ENCODE peak calls at places on chromosome 15, in ten cellular contexts. One of them, this sample, is unnamed.

GRCh38 chr15:98799461-98799971 is 151.2 kb downstream of the IGF1R start:
- DNase-seq in cardiac fibroblast: no peak
- DNase-seq in kidney epithelial cell: no peak
- DNase-seq in lung: no peak
- DNase-seq in mucosa of descending colon: no peak
- DNase-seq in astrocyte of the cerebellum: no peak
- DNase-seq in tibial artery: no peak
- DNase-seq in NB4: peak; percentile 77
- DNase-seq in right lobe of liver: no peak
- DNase-seq in transverse colon: no peak
- DNase-seq in this sample: no peak

GRCh38 chr15:63833246-63833696 is 477 bp downstream of the HERC1 start:
- DNase-seq in cardiac fibroblast: peak; percentile 48
- DNase-seq in kidney epithelial cell: no peak
- DNase-seq in lung: peak; percentile 31
- DNase-seq in mucosa of descending colon: peak; percentile 31
- DNase-seq in astrocyte of the cerebellum: no peak
- DNase-seq in tibial artery: peak; percentile 69
- DNase-seq in NB4: peak; percentile 51
- DNase-seq in right lobe of liver: peak; percentile 60
- DNase-seq in transverse colon: peak; percentile 50
- DNase-seq in this sample: no peak

GRCh38 chr15:62624541-62625399 is 417.8 kb upstream of the TPM1 start:
- DNase-seq in cardiac fibroblast: peak; percentile 37
- DNase-seq in kidney epithelial cell: peak; percentile 60
- DNase-seq in lung: no peak
- DNase-seq in mucosa of descending colon: no peak
- DNase-seq in astrocyte of the cerebellum: no peak
- DNase-seq in tibial artery: no peak
- DNase-seq in NB4: peak; percentile 3
- DNase-seq in right lobe of liver: no peak
- DNase-seq in transverse colon: no peak
- DNase-seq in this sample: no peak

GRCh38 chr15:42385206-42385979 is 26.1 kb downstream of the CAPN3 start:
- DNase-seq in cardiac fibroblast: peak; percentile 72
- DNase-seq in kidney epithelial cell: no peak
- DNase-seq in lung: no peak
- DNase-seq in mucosa of descending colon: peak; percentile 72
- DNase-seq in astrocyte of the cerebellum: peak; percentile 5
- DNase-seq in tibial artery: no peak
- DNase-seq in NB4: peak; percentile 76
- DNase-seq in right lobe of liver: no peak
- DNase-seq in transverse colon: peak; percentile 59
- DNase-seq in this sample: no peak

GRCh38 chr15:64105113-64105704 is 9.4 kb downstream of the SNX1 start:
- DNase-seq in cardiac fibroblast: peak; percentile 90
- DNase-seq in kidney epithelial cell: no peak
- DNase-seq in lung: peak; percentile 42
- DNase-seq in mucosa of descending colon: peak; percentile 34
- DNase-seq in astrocyte of the cerebellum: no peak
- DNase-seq in tibial artery: no peak
- DNase-seq in NB4: peak; percentile 44
- DNase-seq in right lobe of liver: peak; percentile 65
- DNase-seq in transverse colon: no peak
- DNase-seq in this sample: no peak

GRCh38 chr15:66899555-66900350 is 165.6 kb upstream of the SMAD3 start:
- DNase-seq in cardiac fibroblast: no peak
- DNase-seq in kidney epithelial cell: no peak
- DNase-seq in lung: no peak
- DNase-seq in mucosa of descending colon: no peak
- DNase-seq in astrocyte of the cerebellum: no peak
- DNase-seq in tibial artery: peak; percentile 25
- DNase-seq in NB4: no peak
- DNase-seq in right lobe of liver: peak; percentile 23
- DNase-seq in transverse colon: no peak
- DNase-seq in this sample: no peak

GRCh38 chr15:93026359-93026758 is 62.7 kb downstream of the RGMA start:
- DNase-seq in cardiac fibroblast: no peak
- DNase-seq in kidney epithelial cell: no peak
- DNase-seq in lung: no peak
- DNase-seq in mucosa of descending colon: no peak
- DNase-seq in astrocyte of the cerebellum: no peak
- DNase-seq in tibial artery: peak; percentile 64
- DNase-seq in NB4: no peak
- DNase-seq in right lobe of liver: no peak
- DNase-seq in transverse colon: no peak
- DNase-seq in this sample: no peak

GRCh38 chr15:86876387-86876786 is 796.7 kb downstream of the AGBL1 start:
- DNase-seq in cardiac fibroblast: no peak
- DNase-seq in kidney epithelial cell: no peak
- DNase-seq in lung: no peak
- DNase-seq in mucosa of descending colon: no peak
- DNase-seq in astrocyte of the cerebellum: no peak
- DNase-seq in tibial artery: no peak
- DNase-seq in NB4: no peak
- DNase-seq in right lobe of liver: no peak
- DNase-seq in transverse colon: no peak
- DNase-seq in this sample: no peak

GRCh38 chr15:29685156-29686078 is 136.9 kb downstream of the TJP1 start:
- DNase-seq in cardiac fibroblast: peak; percentile 37
- DNase-seq in kidney epithelial cell: no peak
- DNase-seq in lung: no peak
- DNase-seq in mucosa of descending colon: no peak
- DNase-seq in astrocyte of the cerebellum: no peak
- DNase-seq in tibial artery: peak; percentile 45
- DNase-seq in NB4: no peak
- DNase-seq in right lobe of liver: no peak
- DNase-seq in transverse colon: no peak
- DNase-seq in this sample: no peak

GRCh38 chr15:23616536-23616935 is 31.1 kb downstream of the MAGEL2 start:
- DNase-seq in cardiac fibroblast: no peak
- DNase-seq in kidney epithelial cell: no peak
- DNase-seq in lung: no peak
- DNase-seq in mucosa of descending colon: no peak
- DNase-seq in astrocyte of the cerebellum: no peak
- DNase-seq in tibial artery: no peak
- DNase-seq in NB4: peak; percentile 45
- DNase-seq in right lobe of liver: no peak
- DNase-seq in transverse colon: no peak
- DNase-seq in this sample: no peak

GRCh38 chr15:34942363-34942762 is 27.2 kb downstream of the AQR start:
- DNase-seq in cardiac fibroblast: peak; percentile 79
- DNase-seq in kidney epithelial cell: no peak
- DNase-seq in lung: no peak
- DNase-seq in mucosa of descending colon: no peak
- DNase-seq in astrocyte of the cerebellum: peak; percentile 53
- DNase-seq in tibial artery: no peak
- DNase-seq in NB4: no peak
- DNase-seq in right lobe of liver: no peak
- DNase-seq in transverse colon: no peak
- DNase-seq in this sample: no peak

GRCh38 chr15:25181290-25182097 is 226.7 kb downstream of the SNRPN start:
- DNase-seq in cardiac fibroblast: no peak
- DNase-seq in kidney epithelial cell: no peak
- DNase-seq in lung: no peak
- DNase-seq in mucosa of descending colon: no peak
- DNase-seq in astrocyte of the cerebellum: no peak
- DNase-seq in tibial artery: peak; percentile 35
- DNase-seq in NB4: no peak
- DNase-seq in right lobe of liver: peak; percentile 25
- DNase-seq in transverse colon: peak; percentile 3
- DNase-seq in this sample: no peak

GRCh38 chr15:71743861-71744382 is 66.4 kb upstream of the NR2E3 start:
- DNase-seq in cardiac fibroblast: peak; percentile 64
- DNase-seq in kidney epithelial cell: no peak
- DNase-seq in lung: peak; percentile 53
- DNase-seq in mucosa of descending colon: peak; percentile 76
- DNase-seq in astrocyte of the cerebellum: peak; percentile 28
- DNase-seq in tibial artery: no peak
- DNase-seq in NB4: peak; percentile 45
- DNase-seq in right lobe of liver: peak; percentile 59
- DNase-seq in transverse colon: peak; percentile 67
- DNase-seq in this sample: no peak

GRCh38 chr15:96359371-96359771 is 28.9 kb downstream of the NR2F2 start:
- DNase-seq in cardiac fibroblast: no peak
- DNase-seq in kidney epithelial cell: no peak
- DNase-seq in lung: no peak
- DNase-seq in mucosa of descending colon: no peak
- DNase-seq in astrocyte of the cerebellum: no peak
- DNase-seq in tibial artery: no peak
- DNase-seq in NB4: no peak
- DNase-seq in right lobe of liver: no peak
- DNase-seq in transverse colon: no peak
- DNase-seq in this sample: no peak

DNA sequence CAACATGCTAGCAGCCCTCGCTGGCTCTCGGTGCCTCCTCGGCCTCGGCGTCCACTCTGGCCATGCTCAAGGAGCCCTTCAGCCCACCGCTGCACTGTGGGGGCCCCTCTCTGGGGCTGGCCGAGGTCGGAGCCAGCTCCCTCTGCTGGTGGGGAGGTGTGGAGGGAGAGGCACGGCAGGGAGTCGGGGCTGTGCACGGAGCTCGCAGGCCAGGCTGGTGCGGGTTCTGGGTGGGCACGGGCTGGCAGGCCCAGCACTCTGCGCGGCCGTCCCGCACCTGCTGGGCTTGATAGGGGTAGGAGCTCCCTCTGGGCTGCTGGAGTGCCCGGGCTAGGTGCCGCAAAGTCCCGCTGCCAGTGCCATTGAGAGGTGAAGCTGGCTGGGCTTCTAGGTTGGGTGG is 251.0 kb downstream of the SQOR start:
- DNase-seq in cardiac fibroblast: no peak
- DNase-seq in kidney epithelial cell: no peak
- DNase-seq in lung: no peak
- DNase-seq in mucosa of descending colon: no peak
- DNase-seq in astrocyte of the cerebellum: no peak
- DNase-seq in tibial artery: no peak
- DNase-seq in NB4: no peak
- DNase-seq in right lobe of liver: no peak
- DNase-seq in transverse colon: no peak
- DNase-seq in this sample: no peak
- TF ChIP-seq CTCF in cardiac fibroblast: no peak
- TF ChIP-seq CTCF in kidney epithelial cell: no peak
- TF ChIP-seq CTCF in lung: no peak
- TF ChIP-seq CTCF in mucosa of descending colon: no peak
- TF ChIP-seq CTCF in astrocyte of the cerebellum: no peak
- TF ChIP-seq CTCF in tibial artery: no peak
- TF ChIP-seq CTCF in NB4: no peak
- TF ChIP-seq CTCF in right lobe of liver: no peak
- TF ChIP-seq CTCF in transverse colon: no peak
- TF ChIP-seq CTCF in this sample: no peak

GRCh38 chr15:56715220-56715619 is 18.1 kb downstream of the ZNF280D start:
- DNase-seq in cardiac fibroblast: no peak
- DNase-seq in kidney epithelial cell: no peak
- DNase-seq in lung: no peak
- DNase-seq in mucosa of descending colon: no peak
- DNase-seq in astrocyte of the cerebellum: no peak
- DNase-seq in tibial artery: no peak
- DNase-seq in NB4: no peak
- DNase-seq in right lobe of liver: no peak
- DNase-seq in transverse colon: no peak
- DNase-seq in this sample: no peak
- H3K4me3 ChIP-seq in cardiac fibroblast: no peak overlapping the region
- H3K4me3 ChIP-seq in kidney epithelial cell: no peak overlapping the region
- H3K4me3 ChIP-seq in lung: no peak overlapping the region
- H3K4me3 ChIP-seq in mucosa of descending colon: no peak overlapping the region
- H3K4me3 ChIP-seq in astrocyte of the cerebellum: no peak overlapping the region
- H3K4me3 ChIP-seq in tibial artery: no peak overlapping the region
- H3K4me3 ChIP-seq in NB4: no peak overlapping the region
- H3K4me3 ChIP-seq in right lobe of liver: no peak overlapping the region
- H3K4me3 ChIP-seq in transverse colon: no peak overlapping the region
- H3K4me3 ChIP-seq in this sample: no peak overlapping the region

DNA sequence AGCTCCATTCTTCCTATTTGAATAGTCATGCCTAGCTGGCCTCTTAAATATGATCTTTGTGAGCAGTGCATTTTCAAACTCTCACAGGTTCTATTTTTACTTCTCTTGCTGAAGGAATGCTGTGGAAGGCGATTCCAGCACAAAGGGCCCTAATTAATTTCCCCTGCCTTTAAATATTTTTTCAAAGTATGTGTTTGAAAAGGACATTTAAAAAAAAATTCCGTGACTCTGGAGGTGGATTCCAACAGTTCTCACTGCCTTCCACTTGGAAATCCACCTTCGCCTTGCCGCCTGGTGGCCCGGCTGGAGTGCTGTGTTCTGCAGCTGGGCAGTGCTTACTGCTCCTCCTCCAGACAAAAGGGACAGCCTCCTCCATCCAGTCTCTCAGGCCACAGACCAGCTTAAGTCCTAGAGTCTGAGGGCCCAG is 61.5 kb upstream of the CORO2B start:
- DNase-seq in cardiac fibroblast: no peak
- DNase-seq in kidney epithelial cell: no peak
- DNase-seq in lung: no peak
- DNase-seq in mucosa of descending colon: no peak
- DNase-seq in astrocyte of the cerebellum: no peak
- DNase-seq in tibial artery: peak; percentile 82
- DNase-seq in NB4: no peak
- DNase-seq in right lobe of liver: no peak
- DNase-seq in transverse colon: no peak
- DNase-seq in this sample: no peak
- TF ChIP-seq CTCF in cardiac fibroblast: peak; percentile 8
- TF ChIP-seq CTCF in kidney epithelial cell: no peak
- TF ChIP-seq CTCF in lung: no peak
- TF ChIP-seq CTCF in mucosa of descending colon: no peak
- TF ChIP-seq CTCF in astrocyte of the cerebellum: peak; percentile 43
- TF ChIP-seq CTCF in tibial artery: peak; percentile 54
- TF ChIP-seq CTCF in NB4: no peak
- TF ChIP-seq CTCF in right lobe of liver: no peak
- TF ChIP-seq CTCF in transverse colon: no peak
- TF ChIP-seq CTCF in this sample: peak; percentile 30

GRCh38 chr15:97520689-97521088 is 439.8 kb upstream of the ARRDC4 start:
- DNase-seq in cardiac fibroblast: no peak
- DNase-seq in kidney epithelial cell: no peak
- DNase-seq in lung: no peak
- DNase-seq in mucosa of descending colon: no peak
- DNase-seq in astrocyte of the cerebellum: no peak
- DNase-seq in tibial artery: no peak
- DNase-seq in NB4: no peak
- DNase-seq in right lobe of liver: no peak
- DNase-seq in transverse colon: no peak
- DNase-seq in this sample: no peak

GRCh38 chr15:97525809-97526208 is 434.7 kb upstream of the ARRDC4 start:
- DNase-seq in cardiac fibroblast: no peak
- DNase-seq in kidney epithelial cell: no peak
- DNase-seq in lung: no peak
- DNase-seq in mucosa of descending colon: no peak
- DNase-seq in astrocyte of the cerebellum: no peak
- DNase-seq in tibial artery: no peak
- DNase-seq in NB4: no peak
- DNase-seq in right lobe of liver: no peak
- DNase-seq in transverse colon: no peak
- DNase-seq in this sample: no peak

GRCh38 chr15:97522362-97522761 is 438.1 kb upstream of the ARRDC4 start:
- DNase-seq in cardiac fibroblast: peak; percentile 33
- DNase-seq in kidney epithelial cell: no peak
- DNase-seq in lung: no peak
- DNase-seq in mucosa of descending colon: no peak
- DNase-seq in astrocyte of the cerebellum: no peak
- DNase-seq in tibial artery: no peak
- DNase-seq in NB4: no peak
- DNase-seq in right lobe of liver: no peak
- DNase-seq in transverse colon: no peak
- DNase-seq in this sample: no peak

GRCh38 chr15:97521390-97521789 is 439.1 kb upstream of the ARRDC4 start:
- DNase-seq in cardiac fibroblast: no peak
- DNase-seq in kidney epithelial cell: no peak
- DNase-seq in lung: no peak
- DNase-seq in mucosa of descending colon: no peak
- DNase-seq in astrocyte of the cerebellum: no peak
- DNase-seq in tibial artery: no peak
- DNase-seq in NB4: no peak
- DNase-seq in right lobe of liver: no peak
- DNase-seq in transverse colon: no peak
- DNase-seq in this sample: no peak

GRCh38 chr15:97521894-97522293 is 438.6 kb upstream of the ARRDC4 start:
- DNase-seq in cardiac fibroblast: peak; percentile 40
- DNase-seq in kidney epithelial cell: no peak
- DNase-seq in lung: no peak
- DNase-seq in mucosa of descending colon: no peak
- DNase-seq in astrocyte of the cerebellum: no peak
- DNase-seq in tibial artery: no peak
- DNase-seq in NB4: peak; percentile 50
- DNase-seq in right lobe of liver: no peak
- DNase-seq in transverse colon: no peak
- DNase-seq in this sample: no peak
- H3K4me3 ChIP-seq in cardiac fibroblast: peak overlapping the region; percentile 26
- H3K4me3 ChIP-seq in kidney epithelial cell: no peak overlapping the region
- H3K4me3 ChIP-seq in lung: no peak overlapping the region
- H3K4me3 ChIP-seq in mucosa of descending colon: no peak overlapping the region
- H3K4me3 ChIP-seq in astrocyte of the cerebellum: peak overlapping the region; percentile 39
- H3K4me3 ChIP-seq in tibial artery: no peak overlapping the region
- H3K4me3 ChIP-seq in NB4: no peak overlapping the region
- H3K4me3 ChIP-seq in right lobe of liver: no peak overlapping the region
- H3K4me3 ChIP-seq in transverse colon: no peak overlapping the region
- H3K4me3 ChIP-seq in this sample: no peak overlapping the region

This sample was measured in retinal pigment epithelial cell.